ENCODE peak calls at places on chromosomes 13 and 19, in five cellular contexts. P is mesenchymal stem cell, O is IMR-90, B is mesendoderm, H is neuronal stem cell. K is an unnamed sample.

GRCh38 chr19:6066661-6067646 is 43.3 kb downstream of the RFX2 start:
- DNase-seq in P (peak), O (peak), B (peak), H (peak), K (peak)

GRCh38 chr19:40264314-40265054 is 20.7 kb downstream of the AKT2 start:
- DNase-seq in P (no peak), O (no peak), B (peak), H (no peak), K (no peak)

GRCh38 chr19:30968210-30968609 is 381.0 kb downstream of the TSHZ3 start:
- DNase-seq in P (no peak), O (no peak), B (peak), H (no peak), K (no peak)

GRCh38 chr19:41895745-41896580 is 13.0 kb downstream of the ARHGEF1 start:
- DNase-seq in P (no peak), O (no peak), B (peak), H (no peak), K (no peak)

GRCh38 chr19:7944177-7944761 is 803 bp upstream of the TIMM44 start:
- DNase-seq in P (peak), O (peak), B (peak), H (peak), K (peak)

GRCh38 chr13:98780972-98781869 is 28.7 kb upstream of the SLC15A1 start:
- DNase-seq in P (no peak), O (no peak), B (no peak), H (no peak), K (no peak)

GRCh38 chr13:95185851-95186250 is 115.4 kb downstream of the ABCC4 start:
- DNase-seq in P (no peak), O (no peak), B (peak), H (no peak), K (no peak)

GRCh38 chr13:96041326-96042092 is 11.7 kb downstream of the UGGT2 start:
- DNase-seq in P (no peak), O (no peak), B (peak), H (no peak), K (no peak)

GRCh38 chr19:36837902-36838783 is at the start of gene ZNF790:
- DNase-seq in P (peak), O (peak), B (peak), H (peak), K (peak)

GRCh38 chr19:54473071-54473941 is at the start of gene CDC42EP5:
- DNase-seq in P (peak), O (peak), B (no peak), H (no peak), K (peak)

GRCh38 chr13:31046711-31047279 is 114.3 kb downstream of the TEX26 start:
- DNase-seq in P (peak), O (peak), B (peak), H (no peak), K (no peak)

GRCh38 chr19:46181386-46181774 is 33.3 kb downstream of the IGFL2 start:
- DNase-seq in P (peak), O (peak), B (no peak), H (no peak), K (no peak)

GRCh38 chr13:100826441-100826840 is 151.8 kb upstream of the TMTC4 start:
- DNase-seq in P (no peak), O (no peak), B (no peak), H (no peak), K (no peak)

GRCh38 chr19:29927944-29928669 is 13.9 kb upstream of the URI1 start:
- DNase-seq in P (no peak), O (no peak), B (peak), H (no peak), K (no peak)

GRCh38 chr19:46202872-46203860 is 26.4 kb upstream of the IGFL1 start:
- DNase-seq in P (no peak), O (no peak), B (no peak), H (no peak), K (peak)

GRCh38 chr19:50206191-50206590 is 2.8 kb downstream of the MYH14 start:
- DNase-seq in P (no peak), O (no peak), B (no peak), H (no peak), K (no peak)

GRCh38 chr19:45152504-45153338 is 8.1 kb downstream of the NKPD1 start:
- DNase-seq in P (no peak), O (peak), B (peak), H (no peak), K (peak)

GRCh38 chr13:97621025-97621424 is 187.1 kb downstream of the RAP2A start:
- DNase-seq in P (no peak), O (no peak), B (no peak), H (no peak), K (no peak)

GRCh38 chr19:5447700-5448311 is 7.4 kb upstream of the ZNRF4 start:
- DNase-seq in P (no peak), O (no peak), B (peak), H (no peak), K (no peak)

GRCh38 chr13:39536274-39536673 is 66.7 kb downstream of the LHFPL6 start:
- DNase-seq in P (peak), O (no peak), B (no peak), H (no peak), K (no peak)

GRCh38 chr19:13165091-13165997 is 15.1 kb downstream of the IER2 start:
- DNase-seq in P (peak), O (no peak), B (peak), H (no peak), K (peak)

GRCh38 chr13:87810920-87811344 is 139.8 kb downstream of the SLITRK5 start:
- DNase-seq in P (no peak), O (no peak), B (no peak), H (no peak), K (no peak)

GRCh38 chr19:2356036-2356646 is 3.9 kb upstream of the TMPRSS9 start:
- DNase-seq in P (no peak), O (no peak), B (no peak), H (no peak), K (no peak)

GRCh38 chr19:17716309-17716929 is 2.9 kb upstream of the MAP1S start:
- DNase-seq in P (no peak), O (no peak), B (peak), H (no peak), K (no peak)

GRCh38 chr19:41641879-41642485 is 15.1 kb upstream of the CEACAM4 start:
- DNase-seq in P (peak), O (peak), B (peak), H (peak), K (peak)

GRCh38 chr19:18373892-18374629 is 11.9 kb upstream of the GDF15 start:
- DNase-seq in P (peak), O (peak), B (peak), H (no peak), K (peak)

GRCh38 chr19:52277471-52277870 is 8.1 kb downstream of the ZNF766 start:
- DNase-seq in P (no peak), O (no peak), B (no peak), H (no peak), K (peak)

GRCh38 chr19:34963531-34964406 is at the start of gene ZNF792:
- DNase-seq in P (peak), O (peak), B (peak), H (peak), K (no peak)

GRCh38 chr13:98801626-98802418 is 49.4 kb upstream of the SLC15A1 start:
- DNase-seq in P (no peak), O (no peak), B (no peak), H (no peak), K (no peak)

GRCh38 chr13:29359181-29359580 is 236.3 kb downstream of the SLC7A1 start:
- DNase-seq in P (no peak), O (no peak), B (no peak), H (no peak), K (peak)

GRCh38 chr19:30068528-30069395 is 126.7 kb downstream of the URI1 start:
- DNase-seq in P (no peak), O (no peak), B (no peak), H (no peak), K (no peak)

GRCh38 chr19:3233831-3234230 is 9.4 kb downstream of the CELF5 start:
- DNase-seq in P (no peak), O (no peak), B (peak), H (no peak), K (no peak)

GRCh38 chr19:46269085-46269484 is 27.8 kb upstream of the HIF3A start:
- DNase-seq in P (no peak), O (no peak), B (peak), H (no peak), K (no peak)

GRCh38 chr19:29454109-29454508 is 71.7 kb upstream of the VSTM2B start:
- DNase-seq in P (no peak), O (no peak), B (no peak), H (no peak), K (no peak)

GRCh38 chr13:113584205-113584869 is at the start of gene TFDP1:
- DNase-seq in P (peak), O (peak), B (peak), H (peak), K (peak)
- H3K4ac ChIP-seq in P (peak), O (peak), B (peak), H (no peak), K (peak)

DNA sequence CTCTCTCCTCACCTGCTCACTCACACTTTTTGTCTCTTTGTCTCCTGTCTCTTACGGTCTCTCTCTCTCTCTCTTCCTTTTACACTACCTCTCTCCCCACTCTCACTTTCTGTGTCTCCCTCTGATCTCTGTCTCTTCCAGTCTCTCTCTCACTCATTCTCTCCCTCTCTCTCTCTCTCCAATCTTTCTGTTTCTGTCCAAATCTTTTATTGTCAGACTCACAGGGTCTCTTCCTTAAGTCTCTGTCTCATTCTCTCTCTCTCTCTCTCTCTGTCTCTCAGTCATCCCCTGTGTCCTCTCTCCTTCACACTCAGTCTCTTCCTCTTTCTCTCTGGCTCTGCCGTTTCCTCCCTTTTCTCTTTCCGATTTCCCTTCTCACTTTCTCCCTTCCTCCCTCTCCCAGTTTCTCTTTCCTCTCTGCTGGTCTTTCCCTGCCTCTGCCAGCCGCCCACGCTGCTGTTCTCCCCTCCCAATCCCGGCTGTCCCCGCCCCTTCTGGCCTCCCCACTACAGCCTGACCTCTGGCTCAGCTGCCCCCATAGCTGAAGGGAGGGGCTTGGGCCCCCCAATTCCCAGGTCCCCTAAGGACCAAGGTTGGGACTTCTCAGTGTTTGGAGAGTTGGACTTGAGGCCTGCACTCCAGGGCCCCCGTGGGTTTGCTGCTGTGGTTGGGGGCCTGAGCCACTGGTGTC is at the start of gene PLEKHA4:
- DNase-seq in P (peak), O (peak), B (no peak), H (no peak), K (no peak)
- H3K4me2 ChIP-seq in P (peak), O (peak), B (no peak), H (peak), K (no peak)

GRCh38 chr13:59099182-59099950 is 1064.4 kb downstream of the DIAPH3 start:
- DNase-seq in P (peak), O (peak), B (peak), H (peak), K (no peak)
- H3K4ac ChIP-seq in P (no peak), O (peak), B (no peak), H (no peak), K (no peak)

DNA sequence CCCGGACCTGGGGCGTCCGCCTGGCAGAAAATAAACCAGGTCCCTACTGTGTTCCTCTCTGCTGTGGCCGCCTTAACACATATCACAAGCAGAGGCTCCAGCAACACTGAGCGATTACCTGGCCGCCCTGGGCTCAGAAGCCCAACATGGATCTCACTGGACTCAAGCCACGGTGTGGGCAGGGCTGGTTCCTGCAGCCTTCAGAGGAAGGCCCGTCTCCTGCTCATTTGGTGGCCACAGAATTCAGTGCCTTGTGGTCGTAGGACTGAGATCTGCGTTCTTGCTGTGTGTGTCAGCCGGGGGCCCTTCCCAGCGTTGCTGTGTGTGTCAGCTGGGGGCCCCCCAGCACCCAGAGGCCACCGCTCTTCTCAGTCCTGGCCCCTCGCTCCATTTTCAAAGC is 30.2 kb downstream of the C2CD4C start:
- DNase-seq in P (no peak), O (no peak), B (no peak), H (no peak), K (no peak)
- H3K4me2 ChIP-seq in P (no peak), O (no peak), B (no peak), H (no peak), K (no peak)